ENCODE peak calls at places on chromosomes 1 and 21, in ten cellular contexts. C is AML-193; A is stimulated activated CD4-positive, alpha-beta T cell treated with anti-CD3 and anti-CD28 coated beads, Interleukin-12 subunit alpha, Interleukin-12 subunit beta, amount 100 ng/mL, for 48 hours; J is HEK293T; P is activated T-helper 1 cell treated with anti-CD3 and anti-CD28 coated beads, Interleukin-12 subunit alpha, Interleukin-12 subunit beta, Interleukin-2, Interleukin-4 antibody, amounts not matched to agents 30 ng/mL and 10 ng/mL and 1 ng/mL, durations not matched to agents 14 hours and 24 hours and 36 hours; K is ELR; V is NCI-H524 treated with DMSO at 0.1 percent for 48 hours; O is cardiac fibroblast; T is HS-5; Y is LoVo. W is an unnamed sample.

GRCh38 chr1:183285746-183286145 is 99.7 kb downstream of the LAMC2 start:
- DNase-seq in C (no peak), A (no peak), J (no peak), P (no peak), K (peak; percentile 65), V (no peak), O (peak; percentile 51), T (no peak), Y (no peak), W (no peak)

GRCh38 chr1:10679521-10680220 is 116.8 kb downstream of the CASZ1 start:
- DNase-seq in C (no peak), A (no peak), J (peak; percentile 64), P (no peak), K (peak; percentile 69), V (peak; percentile 87), O (peak; percentile 50), T (no peak), Y (no peak), W (peak; percentile 62)

GRCh38 chr21:46374761-46375389 is 50.9 kb downstream of the PCNT start:
- DNase-seq in C (no peak), A (no peak), J (no peak), P (no peak), K (no peak), V (no peak), O (no peak), T (no peak), Y (no peak), W (no peak)

GRCh38 chr1:215567491-215568286 is 585 bp downstream of the KCTD3 start:
- DNase-seq in C (no peak), A (peak; percentile 26), J (peak; percentile 54), P (peak; percentile 12), K (peak; percentile 71), V (peak; percentile 50), O (peak; percentile 62), T (peak; percentile 46), Y (peak; percentile 68), W (peak; percentile 46)

GRCh38 chr1:153483776-153484175 is 23.3 kb upstream of the S100A7 start:
- DNase-seq in C (no peak), A (no peak), J (no peak), P (no peak), K (no peak), V (peak; percentile 69), O (no peak), T (no peak), Y (no peak), W (no peak)

GRCh38 chr1:78035121-78035520 is 10.6 kb upstream of the GIPC2 start:
- DNase-seq in C (no peak), A (no peak), J (no peak), P (no peak), K (no peak), V (no peak), O (no peak), T (no peak), Y (no peak), W (peak; percentile 25)

GRCh38 chr1:182301467-182302198 is 90.0 kb downstream of the GLUL start:
- DNase-seq in C (peak; percentile 53), A (peak; percentile 1), J (no peak), P (peak; percentile 9), K (no peak), V (peak; percentile 29), O (no peak), T (no peak), Y (no peak), W (peak; percentile 1)

GRCh38 chr1:20185834-20186782 is at the start of the genes PLA2G2C and UBXN10:
- DNase-seq in C (no peak), A (peak; percentile 77), J (no peak), P (peak; percentile 64), K (no peak), V (no peak), O (no peak), T (no peak), Y (no peak), W (no peak)

GRCh38 chr1:10691075-10691739 is 105.2 kb downstream of the CASZ1 start:
- DNase-seq in C (no peak), A (no peak), J (no peak), P (no peak), K (no peak), V (no peak), O (no peak), T (no peak), Y (no peak), W (no peak)

GRCh38 chr1:19676438-19676922 is 11.8 kb downstream of the HTR6 start:
- DNase-seq in C (no peak), A (no peak), J (peak; percentile 53), P (no peak), K (peak; percentile 51), V (no peak), O (peak; percentile 77), T (no peak), Y (peak; percentile 37), W (peak; percentile 59)

GRCh38 chr1:162177126-162177525 is 107.6 kb downstream of the NOS1AP start:
- DNase-seq in C (no peak), A (no peak), J (no peak), P (no peak), K (peak; percentile 38), V (no peak), O (peak; percentile 6), T (peak; percentile 13), Y (no peak), W (no peak)

GRCh38 chr1:229229137-229229720 is 41.7 kb upstream of the RAB4A start:
- DNase-seq in C (no peak), A (no peak), J (no peak), P (no peak), K (peak; percentile 23), V (no peak), O (peak; percentile 38), T (no peak), Y (peak; percentile 75), W (no peak)

GRCh38 chr1:235068155-235069121 is 60.2 kb downstream of the TOMM20 start:
- DNase-seq in C (no peak), A (no peak), J (no peak), P (no peak), K (peak; percentile 90), V (no peak), O (peak; percentile 90), T (no peak), Y (peak; percentile 79), W (peak; percentile 89)